ENCODE peak calls at places on chromosome 7, in eight cellular contexts. P, C, D, I, O, Z, X and T are unnamed samples.

GRCh38 chr7:140209866-140210609 is 33.3 kb upstream of the KDM7A start:
- DNase-seq in P (no peak), X (no peak), C (no peak), Z (peak; percentile 37), D (peak; percentile 6), I (no peak), O (no peak), T (no peak)

GRCh38 chr7:33921216-33921938 is 16.0 kb downstream of the BMPER start:
- DNase-seq in D (no peak), C (peak; percentile 79), P (no peak), X (no peak), I (no peak), Z (no peak), O (no peak), T (no peak)

GRCh38 chr7:87328281-87328680 is 17.2 kb upstream of the CROT start:
- DNase-seq in Z (no peak), C (no peak), O (no peak), D (no peak), I (no peak), P (no peak), X (no peak), T (no peak)

GRCh38 chr7:3120513-3120912 is 76.8 kb upstream of the CARD11 start:
- DNase-seq in O (no peak), X (no peak), C (no peak), I (no peak), Z (no peak), P (no peak), D (no peak), T (no peak)

GRCh38 chr7:87226495-87226894 is 7.0 kb upstream of the TMEM243 start:
- DNase-seq in Z (no peak), I (no peak), X (no peak), O (no peak), C (no peak), D (no peak), P (no peak), T (no peak)

GRCh38 chr7:7996568-7996967 is 28.0 kb downstream of the GLCCI1 start:
- DNase-seq in P (no peak), D (peak; percentile 4), O (no peak), X (no peak), Z (no peak), C (peak; percentile 13), I (no peak), T (no peak)

GRCh38 chr7:100122067-100122466 is 2.6 kb downstream of the CNPY4 start:
- DNase-seq in O (no peak), Z (no peak), P (no peak), X (no peak), I (no peak), C (no peak), D (no peak), T (peak; percentile 41)

GRCh38 chr7:138350701-138351357 is 109.2 kb upstream of the TRIM24 start:
- DNase-seq in I (no peak), P (no peak), C (no peak), X (no peak), O (no peak), Z (no peak), D (no peak), T (no peak)

GRCh38 chr7:25139536-25139935 is 14.5 kb upstream of the CYCS start:
- DNase-seq in Z (no peak), D (no peak), O (no peak), C (no peak), P (no peak), I (no peak), X (no peak), T (no peak)

GRCh38 chr7:94174375-94174774 is 170.2 kb upstream of the BET1 start:
- DNase-seq in Z (no peak), P (no peak), I (no peak), C (no peak), X (no peak), O (no peak), D (no peak), T (no peak)

GRCh38 chr7:71612892-71613291 is 480.9 kb downstream of the GALNT17 start:
- DNase-seq in C (no peak), D (no peak), I (no peak), Z (no peak), X (no peak), P (no peak), O (no peak), T (no peak)

GRCh38 chr7:27245798-27246691 is 3.4 kb downstream of the EVX1 start:
- DNase-seq in I (peak; percentile 64), P (no peak), O (no peak), D (no peak), X (no peak), C (no peak), Z (no peak), T (peak; percentile 86)

GRCh38 chr7:44798649-44799275 is 2.3 kb downstream of the PPIA start:
- DNase-seq in X (no peak), D (no peak), O (no peak), P (no peak), C (no peak), Z (no peak), I (no peak), T (no peak)

GRCh38 chr7:44162785-44163395 is 21.8 kb upstream of the MYL7 start:
- DNase-seq in O (no peak), Z (no peak), C (no peak), I (no peak), D (no peak), X (no peak), P (no peak), T (no peak)

GRCh38 chr7:1192171-1192676 is 32.2 kb upstream of the ZFAND2A start:
- DNase-seq in I (no peak), D (no peak), O (no peak), P (no peak), Z (no peak), C (peak; percentile 47), X (no peak), T (peak; percentile 13)

GRCh38 chr7:5792268-5792667 is 10.8 kb upstream of the RNF216 start:
- DNase-seq in C (no peak), I (peak; percentile 66), Z (no peak), X (no peak), O (no peak), D (no peak), P (no peak), T (no peak)

GRCh38 chr7:7696458-7697119 is 21.8 kb downstream of the RPA3 start:
- DNase-seq in O (no peak), X (no peak), P (no peak), C (peak; percentile 26), D (no peak), I (no peak), Z (no peak), T (no peak)

GRCh38 chr7:82417898-82418297 is 25.7 kb downstream of the CACNA2D1 start:
- DNase-seq in D (no peak), C (no peak), Z (no peak), O (no peak), P (no peak), I (no peak), X (no peak), T (no peak)

GRCh38 chr7:4782333-4783291 is 7.2 kb downstream of the AP5Z1 start:
- DNase-seq in X (no peak), I (no peak), C (no peak), O (no peak), D (no peak), P (no peak), Z (no peak), T (no peak)

GRCh38 chr7:131498237-131498885 is 58.1 kb downstream of the PODXL start:
- DNase-seq in I (no peak), C (peak; percentile 47), X (no peak), Z (no peak), D (no peak), P (no peak), O (no peak), T (no peak)

GRCh38 chr7:134792968-134793367 is 13.5 kb downstream of the CALD1 start:
- DNase-seq in P (no peak), D (no peak), Z (no peak), I (no peak), X (no peak), O (no peak), C (peak; percentile 67), T (no peak)

GRCh38 chr7:28061824-28062196 is 118.8 kb downstream of the JAZF1 start:
- DNase-seq in X (no peak), C (no peak), I (no peak), D (no peak), Z (no peak), O (no peak), P (no peak), T (no peak)

GRCh38 chr7:29818308-29818707 is 12.0 kb downstream of the WIPF3 start:
- DNase-seq in P (no peak), Z (no peak), O (no peak), I (no peak), X (no peak), C (no peak), D (no peak), T (no peak)

GRCh38 chr7:149495785-149496641 is 1.6 kb downstream of the ZNF746 start:
- DNase-seq in D (no peak), Z (no peak), P (peak; percentile 80), C (peak; percentile 50), X (no peak), O (no peak), I (peak; percentile 61), T (no peak)

GRCh38 chr7:143375298-143376034 is 5.7 kb upstream of the ZYX start:
- DNase-seq in C (no peak), I (no peak), O (no peak), D (no peak), Z (no peak), X (no peak), P (no peak), T (no peak)

GRCh38 chr7:134315679-134316538 is 821 bp downstream of the SLC35B4 start:
- DNase-seq in I (peak; percentile 27), D (no peak), C (no peak), P (no peak), O (no peak), X (no peak), Z (no peak), T (peak; percentile 20)

GRCh38 chr7:14836571-14837189 is 65.9 kb downstream of the DGKB start:
- DNase-seq in O (peak; percentile 59), X (no peak), I (no peak), Z (no peak), D (peak; percentile 70), P (peak; percentile 72), C (peak; percentile 53), T (peak; percentile 56)

GRCh38 chr7:151017953-151018420 is 6.3 kb downstream of the ATG9B start:
- DNase-seq in O (no peak), Z (peak; percentile 77), I (peak; percentile 98), X (peak; percentile 87), P (peak; percentile 91), C (no peak), D (peak; percentile 95), T (peak; percentile 96)

GRCh38 chr7:130793855-130794618 is 60.0 kb upstream of the KLF14 start:
- DNase-seq in C (peak; percentile 38), Z (no peak), X (no peak), D (no peak), O (no peak), P (no peak), I (no peak), T (no peak)

GRCh38 chr7:8175929-8176369 is 86.0 kb downstream of the ICA1 start:
- DNase-seq in O (no peak), C (no peak), P (no peak), I (no peak), X (no peak), Z (no peak), D (no peak), T (no peak)

GRCh38 chr7:126569402-126569801 is 683.3 kb downstream of the GRM8 start:
- DNase-seq in I (no peak), C (no peak), Z (no peak), O (no peak), D (no peak), X (no peak), P (no peak), T (no peak)

GRCh38 chr7:22444181-22444966 is 55.6 kb downstream of the STEAP1B start:
- DNase-seq in C (no peak), I (no peak), D (no peak), Z (no peak), P (no peak), O (no peak), X (no peak), T (no peak)

GRCh38 chr7:30785786-30786185 is 14.6 kb downstream of the MINDY4 start:
- DNase-seq in D (no peak), I (no peak), X (no peak), P (no peak), O (no peak), C (no peak), Z (no peak), T (no peak)